ENCODE peak calls at places on chromosomes 11 and 22, in six cellular contexts. L is kidney epithelial cell, F is occipital lobe, S is endothelial cell, E is cardiac muscle cell, N is activated T-cell treated with anti-CD3 and anti-CD28 coated beads for 1 hour. C is an unnamed sample.
A peak's percentile ranks its signal among the peaks of the same experiment; 100 is the strongest.

GRCh38 chr11:100712618-100713017 is 25.5 kb downstream of the ARHGAP42 start:
- DNase-seq in L (no peak), N (no peak), S (no peak), E (no peak), F (no peak), C (peak; percentile 10)

GRCh38 chr11:16986434-16987204 is 27.6 kb downstream of the PLEKHA7 start:
- DNase-seq in F (no peak), N (peak; percentile 1), S (no peak), E (no peak), L (no peak), C (no peak)

GRCh38 chr22:44839721-44840120 is 87.3 kb downstream of the ARHGAP8 start:
- DNase-seq in S (no peak), E (no peak), F (no peak), L (no peak), N (no peak), C (no peak)

GRCh38 chr11:12845739-12846358 is 163.3 kb upstream of the RASSF10 start:
- DNase-seq in E (peak; percentile 42), L (no peak), F (no peak), S (no peak), N (no peak), C (no peak)

GRCh38 chr11:94175545-94175944 is 46.9 kb downstream of the PANX1 start:
- DNase-seq in F (no peak), S (no peak), L (peak; percentile 35), N (no peak), E (no peak), C (no peak)

GRCh38 chr22:26842103-26842502 is 184.7 kb downstream of the MIAT start:
- DNase-seq in F (no peak), N (no peak), S (no peak), E (no peak), L (no peak), C (no peak)

GRCh38 chr22:20833225-20833665 is 25.4 kb downstream of the PI4KA start:
- DNase-seq in E (no peak), N (no peak), L (no peak), S (no peak), F (no peak), C (no peak)

GRCh38 chr11:85898456-85898855 is 43.3 kb downstream of the CCDC83 start:
- DNase-seq in L (no peak), F (no peak), E (no peak), S (no peak), N (no peak), C (no peak)

GRCh38 chr11:112143597-112143996 is 20.3 kb downstream of the IL18 start:
- DNase-seq in S (no peak), E (no peak), N (no peak), L (no peak), F (no peak), C (no peak)

GRCh38 chr11:17353228-17354021 is 1.8 kb downstream of the NCR3LG1 start:
- DNase-seq in E (peak; percentile 87), L (peak; percentile 12), N (peak; percentile 27), F (peak; percentile 76), S (peak; percentile 52), C (peak; percentile 73)

C was measured in ACHN.